ENCODE peak calls at places on chromosomes 3 and 15, in eight cellular contexts. E, Q, U, R, D, X, M and B are unnamed samples.

GRCh38 chr15:64904189-64904588 is 7.5 kb upstream of the ANKDD1A start:
- DNase-seq in E (no peak), Q (no peak), U (no peak), R (no peak), D (no peak), X (no peak), M (no peak), B (peak)

GRCh38 chr3:47652142-47652541 is 73.5 kb upstream of the CSPG5 start:
- DNase-seq in E (no peak), Q (peak), U (no peak), R (no peak), D (no peak), X (no peak), M (no peak), B (no peak)

GRCh38 chr3:185549111-185549510 is 3.3 kb downstream of the LIPH start:
- DNase-seq in E (no peak), Q (no peak), U (peak), R (no peak), D (peak), X (no peak), M (no peak), B (no peak)

GRCh38 chr15:84874991-84875390 is 9.5 kb upstream of the SLC28A1 start:
- DNase-seq in E (no peak), Q (no peak), U (no peak), R (peak), D (no peak), X (no peak), M (no peak), B (no peak)

GRCh38 chr3:125591116-125591755 is 4.1 kb downstream of the OSBPL11 start:
- DNase-seq in E (no peak), Q (no peak), U (no peak), R (no peak), D (peak), X (no peak), M (no peak), B (peak)

GRCh38 chr3:5784656-5785055 is 597.1 kb downstream of the EDEM1 start:
- DNase-seq in E (no peak), Q (no peak), U (no peak), R (no peak), D (no peak), X (no peak), M (no peak), B (no peak)

GRCh38 chr15:63449711-63450110 is 54.7 kb upstream of the USP3 start:
- DNase-seq in E (no peak), Q (peak), U (peak), R (no peak), D (peak), X (no peak), M (peak), B (peak)

GRCh38 chr15:29842290-29842689 is 20.0 kb upstream of the TJP1 start:
- DNase-seq in E (no peak), Q (no peak), U (no peak), R (no peak), D (no peak), X (no peak), M (no peak), B (no peak)

GRCh38 chr3:147298511-147298982 is 107.8 kb downstream of the ZIC4 start:
- DNase-seq in E (no peak), Q (peak), U (no peak), R (no peak), D (peak), X (no peak), M (no peak), B (no peak)

GRCh38 chr15:89414571-89414970 is 79.9 kb upstream of the POLG start:
- DNase-seq in E (no peak), Q (no peak), U (no peak), R (no peak), D (no peak), X (no peak), M (no peak), B (no peak)

GRCh38 chr15:60975203-60975602 is 253.9 kb downstream of the RORA start:
- DNase-seq in E (no peak), Q (no peak), U (no peak), R (no peak), D (peak), X (no peak), M (no peak), B (no peak)